ENCODE peak calls at places on chromosomes 6 and 20, in seven cellular contexts. One of them, this sample, is unnamed.

GRCh38 chr6:89530982-89531381 is 98.0 kb downstream of the ANKRD6 start:
- DNase-seq in AG10803: no peak
- DNase-seq in MCF 10A: no peak
- DNase-seq in IMR-90: no peak
- DNase-seq in lower lobe of right lung: no peak
- DNase-seq in heart right ventricle: peak; percentile 55
- DNase-seq in neural progenitor cell: no peak
- DNase-seq in this sample: no peak

GRCh38 chr6:29763491-29764289 is 40.5 kb downstream of the HLA-F start:
- DNase-seq in AG10803: peak; percentile 83
- DNase-seq in MCF 10A: peak; percentile 96
- DNase-seq in IMR-90: peak; percentile 68
- DNase-seq in lower lobe of right lung: no peak
- DNase-seq in heart right ventricle: no peak
- DNase-seq in neural progenitor cell: no peak
- DNase-seq in this sample: peak; percentile 73

GRCh38 chr6:109013551-109014101 is 81.0 kb downstream of the SESN1 start:
- DNase-seq in AG10803: no peak
- DNase-seq in MCF 10A: no peak
- DNase-seq in IMR-90: no peak
- DNase-seq in lower lobe of right lung: no peak
- DNase-seq in heart right ventricle: no peak
- DNase-seq in neural progenitor cell: no peak
- DNase-seq in this sample: no peak

GRCh38 chr6:126020305-126021050 is 34.1 kb downstream of the TRMT11 start:
- DNase-seq in AG10803: no peak
- DNase-seq in MCF 10A: no peak
- DNase-seq in IMR-90: peak; percentile 25
- DNase-seq in lower lobe of right lung: no peak
- DNase-seq in heart right ventricle: no peak
- DNase-seq in neural progenitor cell: no peak
- DNase-seq in this sample: no peak

GRCh38 chr6:133895573-133896343 is 6.8 kb downstream of the TCF21 start:
- DNase-seq in AG10803: peak; percentile 38
- DNase-seq in MCF 10A: no peak
- DNase-seq in IMR-90: no peak
- DNase-seq in lower lobe of right lung: no peak
- DNase-seq in heart right ventricle: peak; percentile 43
- DNase-seq in neural progenitor cell: peak; percentile 63
- DNase-seq in this sample: no peak

GRCh38 chr20:33282991-33283555 is at the start of gene BPIFB1:
- DNase-seq in AG10803: no peak
- DNase-seq in MCF 10A: no peak
- DNase-seq in IMR-90: no peak
- DNase-seq in lower lobe of right lung: no peak
- DNase-seq in heart right ventricle: no peak
- DNase-seq in neural progenitor cell: no peak
- DNase-seq in this sample: no peak

GRCh38 chr6:4610256-4610655 is 165.9 kb upstream of the CDYL start:
- DNase-seq in AG10803: peak; percentile 95
- DNase-seq in MCF 10A: no peak
- DNase-seq in IMR-90: peak; percentile 77
- DNase-seq in lower lobe of right lung: no peak
- DNase-seq in heart right ventricle: peak; percentile 63
- DNase-seq in neural progenitor cell: no peak
- DNase-seq in this sample: peak; percentile 60

GRCh38 chr6:90765491-90765890 is 178.6 kb upstream of the MAP3K7 start:
- DNase-seq in AG10803: no peak
- DNase-seq in MCF 10A: no peak
- DNase-seq in IMR-90: no peak
- DNase-seq in lower lobe of right lung: no peak
- DNase-seq in heart right ventricle: no peak
- DNase-seq in neural progenitor cell: no peak
- DNase-seq in this sample: peak; percentile 8

GRCh38 chr20:13141541-13141940 is 79.5 kb upstream of the ISM1 start:
- DNase-seq in AG10803: peak; percentile 69
- DNase-seq in MCF 10A: no peak
- DNase-seq in IMR-90: no peak
- DNase-seq in lower lobe of right lung: no peak
- DNase-seq in heart right ventricle: no peak
- DNase-seq in neural progenitor cell: no peak
- DNase-seq in this sample: no peak

GRCh38 chr6:16130437-16130891 is 1.6 kb downstream of the MYLIP start:
- DNase-seq in AG10803: no peak
- DNase-seq in MCF 10A: peak; percentile 5
- DNase-seq in IMR-90: no peak
- DNase-seq in lower lobe of right lung: no peak
- DNase-seq in heart right ventricle: no peak
- DNase-seq in neural progenitor cell: peak; percentile 10
- DNase-seq in this sample: no peak

GRCh38 chr6:3211681-3212080 is 15.8 kb downstream of the TUBB2B start:
- DNase-seq in AG10803: peak; percentile 49
- DNase-seq in MCF 10A: no peak
- DNase-seq in IMR-90: no peak
- DNase-seq in lower lobe of right lung: no peak
- DNase-seq in heart right ventricle: no peak
- DNase-seq in neural progenitor cell: no peak
- DNase-seq in this sample: no peak

GRCh38 chr6:132527791-132528190 is 10.3 kb upstream of the TAAR9 start:
- DNase-seq in AG10803: peak; percentile 11
- DNase-seq in MCF 10A: peak; percentile 80
- DNase-seq in IMR-90: peak; percentile 18
- DNase-seq in lower lobe of right lung: no peak
- DNase-seq in heart right ventricle: no peak
- DNase-seq in neural progenitor cell: no peak
- DNase-seq in this sample: peak; percentile 43

GRCh38 chr6:76418657-76419217 is 346.3 kb upstream of the IMPG1 start:
- DNase-seq in AG10803: no peak
- DNase-seq in MCF 10A: peak; percentile 13
- DNase-seq in IMR-90: no peak
- DNase-seq in lower lobe of right lung: no peak
- DNase-seq in heart right ventricle: no peak
- DNase-seq in neural progenitor cell: no peak
- DNase-seq in this sample: no peak

GRCh38 chr6:26240981-26241770 is 123.8 kb upstream of the BTN3A2 start:
- DNase-seq in AG10803: peak; percentile 73
- DNase-seq in MCF 10A: no peak
- DNase-seq in IMR-90: peak; percentile 87
- DNase-seq in lower lobe of right lung: peak; percentile 59
- DNase-seq in heart right ventricle: peak; percentile 17
- DNase-seq in neural progenitor cell: peak; percentile 45
- DNase-seq in this sample: peak; percentile 51

GRCh38 chr6:161031721-161032495 is 40.3 kb downstream of the MAP3K4 start:
- DNase-seq in AG10803: peak; percentile 76
- DNase-seq in MCF 10A: peak; percentile 25
- DNase-seq in IMR-90: peak; percentile 68
- DNase-seq in lower lobe of right lung: no peak
- DNase-seq in heart right ventricle: no peak
- DNase-seq in neural progenitor cell: no peak
- DNase-seq in this sample: peak; percentile 52

GRCh38 chr6:34176261-34177031 is 30.6 kb upstream of the GRM4 start:
- DNase-seq in AG10803: no peak
- DNase-seq in MCF 10A: no peak
- DNase-seq in IMR-90: no peak
- DNase-seq in lower lobe of right lung: no peak
- DNase-seq in heart right ventricle: no peak
- DNase-seq in neural progenitor cell: no peak
- DNase-seq in this sample: no peak

GRCh38 chr6:48098923-48099322 is 12.1 kb downstream of the PTCHD4 start:
- DNase-seq in AG10803: no peak
- DNase-seq in MCF 10A: peak; percentile 29
- DNase-seq in IMR-90: no peak
- DNase-seq in lower lobe of right lung: no peak
- DNase-seq in heart right ventricle: no peak
- DNase-seq in neural progenitor cell: no peak
- DNase-seq in this sample: no peak

GRCh38 chr20:19969507-19970255 is 47.5 kb upstream of the NAA20 start:
- DNase-seq in AG10803: peak; percentile 33
- DNase-seq in MCF 10A: no peak
- DNase-seq in IMR-90: no peak
- DNase-seq in lower lobe of right lung: no peak
- DNase-seq in heart right ventricle: no peak
- DNase-seq in neural progenitor cell: no peak
- DNase-seq in this sample: no peak

GRCh38 chr20:24698189-24698588 is 228.8 kb downstream of the SYNDIG1 start:
- DNase-seq in AG10803: no peak
- DNase-seq in MCF 10A: no peak
- DNase-seq in IMR-90: no peak
- DNase-seq in lower lobe of right lung: no peak
- DNase-seq in heart right ventricle: no peak
- DNase-seq in neural progenitor cell: no peak
- DNase-seq in this sample: no peak

GRCh38 chr6:136347847-136348246 is 58.2 kb upstream of the BCLAF1 start:
- DNase-seq in AG10803: peak; percentile 49
- DNase-seq in MCF 10A: peak; percentile 79
- DNase-seq in IMR-90: no peak
- DNase-seq in lower lobe of right lung: peak; percentile 80
- DNase-seq in heart right ventricle: no peak
- DNase-seq in neural progenitor cell: no peak
- DNase-seq in this sample: no peak

DNA sequence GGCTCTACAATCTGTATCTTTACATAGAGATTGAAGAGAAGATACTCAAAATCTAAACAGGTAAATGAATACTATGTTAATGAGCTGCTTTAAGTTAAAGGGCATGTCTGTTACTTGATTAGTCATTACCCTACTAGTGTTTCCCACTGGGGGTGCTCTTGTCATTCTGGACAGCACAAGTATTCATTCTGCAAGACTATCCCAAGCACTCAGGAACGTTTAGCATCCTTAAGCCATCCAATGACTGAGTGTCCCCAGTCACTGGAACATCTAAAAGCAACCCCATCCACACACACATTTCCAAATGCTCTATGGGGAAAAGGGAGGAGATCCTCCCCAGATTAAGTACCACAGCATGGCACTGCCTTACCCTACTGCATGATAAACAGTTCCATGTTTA is 25.7 kb downstream of the EZR start:
- DNase-seq in AG10803: peak; percentile 65
- DNase-seq in MCF 10A: peak; percentile 71
- DNase-seq in IMR-90: peak; percentile 65
- DNase-seq in lower lobe of right lung: no peak
- DNase-seq in heart right ventricle: no peak
- DNase-seq in neural progenitor cell: peak; percentile 38
- DNase-seq in this sample: peak; percentile 61
- TF ChIP-seq CTCF in AG10803: peak; percentile 66
- TF ChIP-seq CTCF in MCF 10A: peak; percentile 22
- TF ChIP-seq CTCF in IMR-90: peak; percentile 62
- TF ChIP-seq CTCF in lower lobe of right lung: peak; percentile 31
- TF ChIP-seq CTCF in heart right ventricle: peak; percentile 55
- TF ChIP-seq CTCF in neural progenitor cell: peak; percentile 43
- TF ChIP-seq CTCF in this sample: peak; percentile 76

GRCh38 chr6:88238901-88239300 is 72.8 kb upstream of the CNR1 start:
- DNase-seq in AG10803: no peak
- DNase-seq in MCF 10A: no peak
- DNase-seq in IMR-90: no peak
- DNase-seq in lower lobe of right lung: no peak
- DNase-seq in heart right ventricle: no peak
- DNase-seq in neural progenitor cell: no peak
- DNase-seq in this sample: no peak

GRCh38 chr6:88248709-88249321 is 82.7 kb upstream of the CNR1 start:
- DNase-seq in AG10803: no peak
- DNase-seq in MCF 10A: no peak
- DNase-seq in IMR-90: no peak
- DNase-seq in lower lobe of right lung: no peak
- DNase-seq in heart right ventricle: no peak
- DNase-seq in neural progenitor cell: no peak
- DNase-seq in this sample: no peak

GRCh38 chr6:88246654-88247053 is 80.5 kb upstream of the CNR1 start:
- DNase-seq in AG10803: no peak
- DNase-seq in MCF 10A: no peak
- DNase-seq in IMR-90: no peak
- DNase-seq in lower lobe of right lung: no peak
- DNase-seq in heart right ventricle: no peak
- DNase-seq in neural progenitor cell: no peak
- DNase-seq in this sample: no peak

DNA sequence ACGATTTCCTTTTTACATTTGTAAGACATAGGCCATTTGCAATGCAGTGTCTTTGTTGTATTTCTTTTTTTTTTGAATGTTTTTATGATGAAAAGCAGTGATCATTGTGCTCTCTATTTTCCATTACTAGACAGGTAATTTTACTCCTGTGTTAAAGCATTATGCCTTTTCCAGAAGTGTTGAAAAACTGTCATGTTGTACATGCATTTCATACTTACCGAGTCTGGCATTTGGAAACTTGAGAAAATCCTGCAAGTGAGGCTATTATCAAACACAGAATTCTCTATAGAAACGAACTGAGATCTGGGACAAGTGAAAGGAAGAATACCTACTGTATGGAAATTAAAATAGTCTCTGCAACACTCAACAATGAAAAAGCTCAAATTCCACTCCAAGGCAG is 78.6 kb upstream of the CNR1 start:
- DNase-seq in AG10803: no peak
- DNase-seq in MCF 10A: no peak
- DNase-seq in IMR-90: no peak
- DNase-seq in lower lobe of right lung: no peak
- DNase-seq in heart right ventricle: no peak
- DNase-seq in neural progenitor cell: no peak
- DNase-seq in this sample: no peak
- TF ChIP-seq CTCF in AG10803: no peak
- TF ChIP-seq CTCF in MCF 10A: no peak
- TF ChIP-seq CTCF in IMR-90: no peak
- TF ChIP-seq CTCF in lower lobe of right lung: no peak
- TF ChIP-seq CTCF in heart right ventricle: no peak
- TF ChIP-seq CTCF in neural progenitor cell: no peak
- TF ChIP-seq CTCF in this sample: no peak

GRCh38 chr6:121449331-121449730 is 13.9 kb downstream of the GJA1 start:
- DNase-seq in AG10803: no peak
- DNase-seq in MCF 10A: no peak
- DNase-seq in IMR-90: no peak
- DNase-seq in lower lobe of right lung: no peak
- DNase-seq in heart right ventricle: no peak
- DNase-seq in neural progenitor cell: no peak
- DNase-seq in this sample: no peak
- TF ChIP-seq CTCF in AG10803: no peak
- TF ChIP-seq CTCF in MCF 10A: no peak
- TF ChIP-seq CTCF in IMR-90: no peak
- TF ChIP-seq CTCF in lower lobe of right lung: no peak
- TF ChIP-seq CTCF in heart right ventricle: no peak
- TF ChIP-seq CTCF in neural progenitor cell: no peak
- TF ChIP-seq CTCF in this sample: no peak

GRCh38 chr20:4854502-4854901 is 132.8 kb downstream of the PRND start:
- DNase-seq in AG10803: no peak
- DNase-seq in MCF 10A: no peak
- DNase-seq in IMR-90: no peak
- DNase-seq in lower lobe of right lung: no peak
- DNase-seq in heart right ventricle: no peak
- DNase-seq in neural progenitor cell: no peak
- DNase-seq in this sample: no peak

GRCh38 chr20:4855097-4855496 is 133.4 kb downstream of the PRND start:
- DNase-seq in AG10803: no peak
- DNase-seq in MCF 10A: no peak
- DNase-seq in IMR-90: no peak
- DNase-seq in lower lobe of right lung: no peak
- DNase-seq in heart right ventricle: no peak
- DNase-seq in neural progenitor cell: no peak
- DNase-seq in this sample: no peak

GRCh38 chr20:4856022-4856755 is 134.5 kb downstream of the PRND start:
- DNase-seq in AG10803: no peak
- DNase-seq in MCF 10A: no peak
- DNase-seq in IMR-90: no peak
- DNase-seq in lower lobe of right lung: no peak
- DNase-seq in heart right ventricle: no peak
- DNase-seq in neural progenitor cell: no peak
- DNase-seq in this sample: no peak

GRCh38 chr20:4853787-4854295 is 132.1 kb downstream of the PRND start:
- DNase-seq in AG10803: no peak
- DNase-seq in MCF 10A: no peak
- DNase-seq in IMR-90: no peak
- DNase-seq in lower lobe of right lung: no peak
- DNase-seq in heart right ventricle: no peak
- DNase-seq in neural progenitor cell: no peak
- DNase-seq in this sample: no peak

GRCh38 chr20:4855555-4855954 is 133.8 kb downstream of the PRND start:
- DNase-seq in AG10803: no peak
- DNase-seq in MCF 10A: no peak
- DNase-seq in IMR-90: no peak
- DNase-seq in lower lobe of right lung: no peak
- DNase-seq in heart right ventricle: no peak
- DNase-seq in neural progenitor cell: no peak
- DNase-seq in this sample: no peak
- TF ChIP-seq CTCF in AG10803: no peak
- TF ChIP-seq CTCF in MCF 10A: no peak
- TF ChIP-seq CTCF in IMR-90: no peak
- TF ChIP-seq CTCF in lower lobe of right lung: no peak
- TF ChIP-seq CTCF in heart right ventricle: no peak
- TF ChIP-seq CTCF in neural progenitor cell: no peak
- TF ChIP-seq CTCF in this sample: no peak